ENCODE peak calls at places on chromosomes 4 and X, in ten cellular contexts. One of them, this sample, is unnamed.

GRCh38 chrX:21905209-21905735 is 35.2 kb upstream of the SMS start:
- DNase-seq in kidney glomerular epithelial cell: no peak
- DNase-seq in stimulated activated CD8-positive, alpha-beta memory T cell treated with anti-CD3 and anti-CD28 coated beads, Interleukin-15, amount 100 ng/mL, for 24 hours: no peak
- DNase-seq in NCI-H1105 treated with DMSO at 0.1 percent for 48 hours: no peak
- DNase-seq in cardiac fibroblast: no peak
- DNase-seq in tibial nerve: no peak
- DNase-seq in adipocyte: no peak
- DNase-seq in Peyer's patch: no peak
- DNase-seq in HFF-Myc: no peak
- DNase-seq in NCI-H1694: no peak
- DNase-seq in this sample: no peak

GRCh38 chr4:139297001-139297410 is 4.3 kb upstream of the NAA15 start:
- DNase-seq in kidney glomerular epithelial cell: no peak
- DNase-seq in stimulated activated CD8-positive, alpha-beta memory T cell treated with anti-CD3 and anti-CD28 coated beads, Interleukin-15, amount 100 ng/mL, for 24 hours: no peak
- DNase-seq in NCI-H1105 treated with DMSO at 0.1 percent for 48 hours: no peak
- DNase-seq in cardiac fibroblast: peak
- DNase-seq in tibial nerve: no peak
- DNase-seq in adipocyte: no peak
- DNase-seq in Peyer's patch: no peak
- DNase-seq in HFF-Myc: no peak
- DNase-seq in NCI-H1694: no peak
- DNase-seq in this sample: no peak

GRCh38 chrX:12989456-12989855 is 14.5 kb downstream of the TMSB4X start:
- DNase-seq in kidney glomerular epithelial cell: no peak
- DNase-seq in stimulated activated CD8-positive, alpha-beta memory T cell treated with anti-CD3 and anti-CD28 coated beads, Interleukin-15, amount 100 ng/mL, for 24 hours: no peak
- DNase-seq in NCI-H1105 treated with DMSO at 0.1 percent for 48 hours: no peak
- DNase-seq in cardiac fibroblast: no peak
- DNase-seq in tibial nerve: no peak
- DNase-seq in adipocyte: no peak
- DNase-seq in Peyer's patch: no peak
- DNase-seq in HFF-Myc: no peak
- DNase-seq in NCI-H1694: no peak
- DNase-seq in this sample: no peak

GRCh38 chr4:143344011-143344410 is 7.3 kb downstream of the GAB1 start:
- DNase-seq in kidney glomerular epithelial cell: no peak
- DNase-seq in stimulated activated CD8-positive, alpha-beta memory T cell treated with anti-CD3 and anti-CD28 coated beads, Interleukin-15, amount 100 ng/mL, for 24 hours: no peak
- DNase-seq in NCI-H1105 treated with DMSO at 0.1 percent for 48 hours: no peak
- DNase-seq in cardiac fibroblast: no peak
- DNase-seq in tibial nerve: no peak
- DNase-seq in adipocyte: no peak
- DNase-seq in Peyer's patch: no peak
- DNase-seq in HFF-Myc: no peak
- DNase-seq in NCI-H1694: no peak
- DNase-seq in this sample: no peak

GRCh38 chrX:9997524-9997923 is 30.4 kb downstream of the CLDN34 start:
- DNase-seq in kidney glomerular epithelial cell: no peak
- DNase-seq in stimulated activated CD8-positive, alpha-beta memory T cell treated with anti-CD3 and anti-CD28 coated beads, Interleukin-15, amount 100 ng/mL, for 24 hours: no peak
- DNase-seq in NCI-H1105 treated with DMSO at 0.1 percent for 48 hours: no peak
- DNase-seq in cardiac fibroblast: no peak
- DNase-seq in tibial nerve: no peak
- DNase-seq in adipocyte: no peak
- DNase-seq in Peyer's patch: no peak
- DNase-seq in HFF-Myc: no peak
- DNase-seq in NCI-H1694: no peak
- DNase-seq in this sample: no peak

GRCh38 chr4:5399790-5400421 is 308.5 kb downstream of the EVC2 start:
- DNase-seq in kidney glomerular epithelial cell: no peak
- DNase-seq in stimulated activated CD8-positive, alpha-beta memory T cell treated with anti-CD3 and anti-CD28 coated beads, Interleukin-15, amount 100 ng/mL, for 24 hours: no peak
- DNase-seq in NCI-H1105 treated with DMSO at 0.1 percent for 48 hours: peak
- DNase-seq in cardiac fibroblast: peak
- DNase-seq in tibial nerve: no peak
- DNase-seq in adipocyte: peak
- DNase-seq in Peyer's patch: no peak
- DNase-seq in HFF-Myc: no peak
- DNase-seq in NCI-H1694: peak
- DNase-seq in this sample: no peak

GRCh38 chr4:3863841-3864734 is 97.9 kb downstream of the ADRA2C start:
- DNase-seq in kidney glomerular epithelial cell: no peak
- DNase-seq in stimulated activated CD8-positive, alpha-beta memory T cell treated with anti-CD3 and anti-CD28 coated beads, Interleukin-15, amount 100 ng/mL, for 24 hours: no peak
- DNase-seq in NCI-H1105 treated with DMSO at 0.1 percent for 48 hours: no peak
- DNase-seq in cardiac fibroblast: no peak
- DNase-seq in tibial nerve: no peak
- DNase-seq in adipocyte: no peak
- DNase-seq in Peyer's patch: peak
- DNase-seq in HFF-Myc: no peak
- DNase-seq in NCI-H1694: no peak
- DNase-seq in this sample: no peak

GRCh38 chr4:655735-656151 is 18.3 kb downstream of the ATP5ME start:
- DNase-seq in kidney glomerular epithelial cell: no peak
- DNase-seq in stimulated activated CD8-positive, alpha-beta memory T cell treated with anti-CD3 and anti-CD28 coated beads, Interleukin-15, amount 100 ng/mL, for 24 hours: no peak
- DNase-seq in NCI-H1105 treated with DMSO at 0.1 percent for 48 hours: no peak
- DNase-seq in cardiac fibroblast: no peak
- DNase-seq in tibial nerve: no peak
- DNase-seq in adipocyte: no peak
- DNase-seq in Peyer's patch: no peak
- DNase-seq in HFF-Myc: no peak
- DNase-seq in NCI-H1694: no peak
- DNase-seq in this sample: no peak

GRCh38 chrX:13239272-13239671 is 80.6 kb downstream of the ATXN3L start:
- DNase-seq in kidney glomerular epithelial cell: no peak
- DNase-seq in stimulated activated CD8-positive, alpha-beta memory T cell treated with anti-CD3 and anti-CD28 coated beads, Interleukin-15, amount 100 ng/mL, for 24 hours: no peak
- DNase-seq in NCI-H1105 treated with DMSO at 0.1 percent for 48 hours: no peak
- DNase-seq in cardiac fibroblast: no peak
- DNase-seq in tibial nerve: no peak
- DNase-seq in adipocyte: no peak
- DNase-seq in Peyer's patch: no peak
- DNase-seq in HFF-Myc: no peak
- DNase-seq in NCI-H1694: no peak
- DNase-seq in this sample: no peak

This sample was measured in T-helper 22 cell.